ENCODE peak calls at places on chromosomes 7 and 10, in six cellular contexts. One of them, this sample, is unnamed.

GRCh38 chr10:11229893-11230292 is 212.2 kb downstream of the CELF2 start:
- DNase-seq in brain microvascular endothelial cell: no peak
- DNase-seq in activated T-cell treated with anti-CD3 and anti-CD28 coated beads for 48 hours: no peak
- DNase-seq in NCI-H146: no peak
- DNase-seq in stimulated activated CD4-positive, alpha-beta T cell treated with anti-CD3 and anti-CD28 coated beads, Interleukin-1b, Interleukin-23, amount 100 ng/mL, for 48 hours: no peak
- DNase-seq in activated CD8-positive, alpha-beta memory T cell treated with anti-CD3 and anti-CD28 coated beads, Interleukin-2, amount 50 U/mL, for 4 hours: no peak
- DNase-seq in this sample: no peak

GRCh38 chr10:58030208-58030607 is 237.5 kb downstream of the IPMK start:
- DNase-seq in brain microvascular endothelial cell: no peak
- DNase-seq in activated T-cell treated with anti-CD3 and anti-CD28 coated beads for 48 hours: no peak
- DNase-seq in NCI-H146: no peak
- DNase-seq in stimulated activated CD4-positive, alpha-beta T cell treated with anti-CD3 and anti-CD28 coated beads, Interleukin-1b, Interleukin-23, amount 100 ng/mL, for 48 hours: no peak
- DNase-seq in activated CD8-positive, alpha-beta memory T cell treated with anti-CD3 and anti-CD28 coated beads, Interleukin-2, amount 50 U/mL, for 4 hours: no peak
- DNase-seq in this sample: no peak

GRCh38 chr7:63071396-63071795 is 927.3 kb upstream of the ZNF722 start:
- DNase-seq in brain microvascular endothelial cell: no peak
- DNase-seq in activated T-cell treated with anti-CD3 and anti-CD28 coated beads for 48 hours: no peak
- DNase-seq in NCI-H146: no peak
- DNase-seq in stimulated activated CD4-positive, alpha-beta T cell treated with anti-CD3 and anti-CD28 coated beads, Interleukin-1b, Interleukin-23, amount 100 ng/mL, for 48 hours: no peak
- DNase-seq in activated CD8-positive, alpha-beta memory T cell treated with anti-CD3 and anti-CD28 coated beads, Interleukin-2, amount 50 U/mL, for 4 hours: no peak
- DNase-seq in this sample: no peak

GRCh38 chr10:132497083-132497680 is 40.4 kb upstream of the INPP5A start:
- DNase-seq in brain microvascular endothelial cell: no peak
- DNase-seq in activated T-cell treated with anti-CD3 and anti-CD28 coated beads for 48 hours: no peak
- DNase-seq in NCI-H146: no peak
- DNase-seq in stimulated activated CD4-positive, alpha-beta T cell treated with anti-CD3 and anti-CD28 coated beads, Interleukin-1b, Interleukin-23, amount 100 ng/mL, for 48 hours: no peak
- DNase-seq in activated CD8-positive, alpha-beta memory T cell treated with anti-CD3 and anti-CD28 coated beads, Interleukin-2, amount 50 U/mL, for 4 hours: no peak
- DNase-seq in this sample: no peak

GRCh38 chr7:70571403-70571911 is 560.5 kb upstream of the GALNT17 start:
- DNase-seq in brain microvascular endothelial cell: peak
- DNase-seq in activated T-cell treated with anti-CD3 and anti-CD28 coated beads for 48 hours: no peak
- DNase-seq in NCI-H146: peak
- DNase-seq in stimulated activated CD4-positive, alpha-beta T cell treated with anti-CD3 and anti-CD28 coated beads, Interleukin-1b, Interleukin-23, amount 100 ng/mL, for 48 hours: no peak
- DNase-seq in activated CD8-positive, alpha-beta memory T cell treated with anti-CD3 and anti-CD28 coated beads, Interleukin-2, amount 50 U/mL, for 4 hours: no peak
- DNase-seq in this sample: no peak

GRCh38 chr7:117065585-117066150 is 112.4 kb downstream of the ST7 start:
- DNase-seq in brain microvascular endothelial cell: no peak
- DNase-seq in activated T-cell treated with anti-CD3 and anti-CD28 coated beads for 48 hours: no peak
- DNase-seq in NCI-H146: no peak
- DNase-seq in stimulated activated CD4-positive, alpha-beta T cell treated with anti-CD3 and anti-CD28 coated beads, Interleukin-1b, Interleukin-23, amount 100 ng/mL, for 48 hours: no peak
- DNase-seq in activated CD8-positive, alpha-beta memory T cell treated with anti-CD3 and anti-CD28 coated beads, Interleukin-2, amount 50 U/mL, for 4 hours: no peak
- DNase-seq in this sample: no peak

GRCh38 chr10:30058570-30059132 is 735 bp downstream of the JCAD start:
- DNase-seq in brain microvascular endothelial cell: no peak
- DNase-seq in activated T-cell treated with anti-CD3 and anti-CD28 coated beads for 48 hours: no peak
- DNase-seq in NCI-H146: peak
- DNase-seq in stimulated activated CD4-positive, alpha-beta T cell treated with anti-CD3 and anti-CD28 coated beads, Interleukin-1b, Interleukin-23, amount 100 ng/mL, for 48 hours: no peak
- DNase-seq in activated CD8-positive, alpha-beta memory T cell treated with anti-CD3 and anti-CD28 coated beads, Interleukin-2, amount 50 U/mL, for 4 hours: no peak
- DNase-seq in this sample: no peak

GRCh38 chr10:34710391-34710751 is 104.7 kb downstream of the PARD3 start:
- DNase-seq in brain microvascular endothelial cell: peak
- DNase-seq in activated T-cell treated with anti-CD3 and anti-CD28 coated beads for 48 hours: no peak
- DNase-seq in NCI-H146: no peak
- DNase-seq in stimulated activated CD4-positive, alpha-beta T cell treated with anti-CD3 and anti-CD28 coated beads, Interleukin-1b, Interleukin-23, amount 100 ng/mL, for 48 hours: no peak
- DNase-seq in activated CD8-positive, alpha-beta memory T cell treated with anti-CD3 and anti-CD28 coated beads, Interleukin-2, amount 50 U/mL, for 4 hours: no peak
- DNase-seq in this sample: no peak

GRCh38 chr10:122441961-122442360 is 12.5 kb upstream of the ARMS2 start:
- DNase-seq in brain microvascular endothelial cell: peak
- DNase-seq in activated T-cell treated with anti-CD3 and anti-CD28 coated beads for 48 hours: no peak
- DNase-seq in NCI-H146: no peak
- DNase-seq in stimulated activated CD4-positive, alpha-beta T cell treated with anti-CD3 and anti-CD28 coated beads, Interleukin-1b, Interleukin-23, amount 100 ng/mL, for 48 hours: no peak
- DNase-seq in activated CD8-positive, alpha-beta memory T cell treated with anti-CD3 and anti-CD28 coated beads, Interleukin-2, amount 50 U/mL, for 4 hours: no peak
- DNase-seq in this sample: no peak

GRCh38 chr7:106655703-106656498 is 5.1 kb downstream of the CCDC71L start:
- DNase-seq in brain microvascular endothelial cell: no peak
- DNase-seq in activated T-cell treated with anti-CD3 and anti-CD28 coated beads for 48 hours: no peak
- DNase-seq in NCI-H146: no peak
- DNase-seq in stimulated activated CD4-positive, alpha-beta T cell treated with anti-CD3 and anti-CD28 coated beads, Interleukin-1b, Interleukin-23, amount 100 ng/mL, for 48 hours: no peak
- DNase-seq in activated CD8-positive, alpha-beta memory T cell treated with anti-CD3 and anti-CD28 coated beads, Interleukin-2, amount 50 U/mL, for 4 hours: no peak
- DNase-seq in this sample: no peak

GRCh38 chr7:32658034-32658944 is 163.0 kb downstream of the AVL9 start:
- DNase-seq in brain microvascular endothelial cell: peak
- DNase-seq in activated T-cell treated with anti-CD3 and anti-CD28 coated beads for 48 hours: no peak
- DNase-seq in NCI-H146: no peak
- DNase-seq in stimulated activated CD4-positive, alpha-beta T cell treated with anti-CD3 and anti-CD28 coated beads, Interleukin-1b, Interleukin-23, amount 100 ng/mL, for 48 hours: no peak
- DNase-seq in activated CD8-positive, alpha-beta memory T cell treated with anti-CD3 and anti-CD28 coated beads, Interleukin-2, amount 50 U/mL, for 4 hours: no peak
- DNase-seq in this sample: no peak

GRCh38 chr10:84205049-84205852 is 10.9 kb downstream of the CDHR1 start:
- DNase-seq in brain microvascular endothelial cell: peak
- DNase-seq in activated T-cell treated with anti-CD3 and anti-CD28 coated beads for 48 hours: peak
- DNase-seq in NCI-H146: peak
- DNase-seq in stimulated activated CD4-positive, alpha-beta T cell treated with anti-CD3 and anti-CD28 coated beads, Interleukin-1b, Interleukin-23, amount 100 ng/mL, for 48 hours: peak
- DNase-seq in activated CD8-positive, alpha-beta memory T cell treated with anti-CD3 and anti-CD28 coated beads, Interleukin-2, amount 50 U/mL, for 4 hours: peak
- DNase-seq in this sample: peak

GRCh38 chr10:69645751-69646687 is 16.0 kb downstream of the FAM241B start:
- DNase-seq in brain microvascular endothelial cell: no peak
- DNase-seq in activated T-cell treated with anti-CD3 and anti-CD28 coated beads for 48 hours: no peak
- DNase-seq in NCI-H146: no peak
- DNase-seq in stimulated activated CD4-positive, alpha-beta T cell treated with anti-CD3 and anti-CD28 coated beads, Interleukin-1b, Interleukin-23, amount 100 ng/mL, for 48 hours: no peak
- DNase-seq in activated CD8-positive, alpha-beta memory T cell treated with anti-CD3 and anti-CD28 coated beads, Interleukin-2, amount 50 U/mL, for 4 hours: no peak
- DNase-seq in this sample: no peak

GRCh38 chr10:110411047-110411410 is 86.7 kb upstream of the DUSP5 start:
- DNase-seq in brain microvascular endothelial cell: peak
- DNase-seq in activated T-cell treated with anti-CD3 and anti-CD28 coated beads for 48 hours: no peak
- DNase-seq in NCI-H146: no peak
- DNase-seq in stimulated activated CD4-positive, alpha-beta T cell treated with anti-CD3 and anti-CD28 coated beads, Interleukin-1b, Interleukin-23, amount 100 ng/mL, for 48 hours: no peak
- DNase-seq in activated CD8-positive, alpha-beta memory T cell treated with anti-CD3 and anti-CD28 coated beads, Interleukin-2, amount 50 U/mL, for 4 hours: no peak
- DNase-seq in this sample: no peak

GRCh38 chr10:130357951-130358350 is 221.8 kb downstream of the GLRX3 start:
- DNase-seq in brain microvascular endothelial cell: no peak
- DNase-seq in activated T-cell treated with anti-CD3 and anti-CD28 coated beads for 48 hours: no peak
- DNase-seq in NCI-H146: no peak
- DNase-seq in stimulated activated CD4-positive, alpha-beta T cell treated with anti-CD3 and anti-CD28 coated beads, Interleukin-1b, Interleukin-23, amount 100 ng/mL, for 48 hours: no peak
- DNase-seq in activated CD8-positive, alpha-beta memory T cell treated with anti-CD3 and anti-CD28 coated beads, Interleukin-2, amount 50 U/mL, for 4 hours: no peak
- DNase-seq in this sample: no peak

GRCh38 chr10:20443094-20443493 is 454.0 kb downstream of the NEBL start:
- DNase-seq in brain microvascular endothelial cell: no peak
- DNase-seq in activated T-cell treated with anti-CD3 and anti-CD28 coated beads for 48 hours: no peak
- DNase-seq in NCI-H146: peak
- DNase-seq in stimulated activated CD4-positive, alpha-beta T cell treated with anti-CD3 and anti-CD28 coated beads, Interleukin-1b, Interleukin-23, amount 100 ng/mL, for 48 hours: no peak
- DNase-seq in activated CD8-positive, alpha-beta memory T cell treated with anti-CD3 and anti-CD28 coated beads, Interleukin-2, amount 50 U/mL, for 4 hours: no peak
- DNase-seq in this sample: peak

GRCh38 chr10:23172846-23173548 is 19.1 kb upstream of the PTF1A start:
- DNase-seq in brain microvascular endothelial cell: no peak
- DNase-seq in activated T-cell treated with anti-CD3 and anti-CD28 coated beads for 48 hours: no peak
- DNase-seq in NCI-H146: peak
- DNase-seq in stimulated activated CD4-positive, alpha-beta T cell treated with anti-CD3 and anti-CD28 coated beads, Interleukin-1b, Interleukin-23, amount 100 ng/mL, for 48 hours: no peak
- DNase-seq in activated CD8-positive, alpha-beta memory T cell treated with anti-CD3 and anti-CD28 coated beads, Interleukin-2, amount 50 U/mL, for 4 hours: no peak
- DNase-seq in this sample: no peak

GRCh38 chr7:48171190-48171589 is at the start of gene ABCA13:
- DNase-seq in brain microvascular endothelial cell: no peak
- DNase-seq in activated T-cell treated with anti-CD3 and anti-CD28 coated beads for 48 hours: no peak
- DNase-seq in NCI-H146: no peak
- DNase-seq in stimulated activated CD4-positive, alpha-beta T cell treated with anti-CD3 and anti-CD28 coated beads, Interleukin-1b, Interleukin-23, amount 100 ng/mL, for 48 hours: no peak
- DNase-seq in activated CD8-positive, alpha-beta memory T cell treated with anti-CD3 and anti-CD28 coated beads, Interleukin-2, amount 50 U/mL, for 4 hours: no peak
- DNase-seq in this sample: no peak

GRCh38 chr7:44976040-44976745 is 2.6 kb downstream of the MYO1G start:
- DNase-seq in brain microvascular endothelial cell: no peak
- DNase-seq in activated T-cell treated with anti-CD3 and anti-CD28 coated beads for 48 hours: no peak
- DNase-seq in NCI-H146: no peak
- DNase-seq in stimulated activated CD4-positive, alpha-beta T cell treated with anti-CD3 and anti-CD28 coated beads, Interleukin-1b, Interleukin-23, amount 100 ng/mL, for 48 hours: no peak
- DNase-seq in activated CD8-positive, alpha-beta memory T cell treated with anti-CD3 and anti-CD28 coated beads, Interleukin-2, amount 50 U/mL, for 4 hours: no peak
- DNase-seq in this sample: no peak

This sample was measured in NCI-H748 treated with DMSO at 0.1 percent for 48 hours.